ENCODE peak calls at places on chromosomes 12 and 14, in ten cellular contexts. M is effector memory CD4-positive, alpha-beta T cell; A is iPS-NIHi11; O is uterus; S is substantia nigra; H is RPMI7951; N is GDM1; Q is stimulated activated CD8-positive, alpha-beta memory T cell treated with anti-CD3 and anti-CD28 coated beads, Interleukin-7, amount 100 ng/mL, for 1 hour; U is M059J; G is NB4. X is an unnamed sample.

GRCh38 chr12:71892059-71892458 is 46.6 kb upstream of the TPH2 start:
- DNase-seq in M (no peak), A (no peak), O (no peak), S (no peak), H (no peak), N (no peak), Q (no peak), U (no peak), G (no peak), X (no peak)

GRCh38 chr14:41806355-41806975 is 199.8 kb downstream of the LRFN5 start:
- DNase-seq in M (no peak), A (no peak), O (no peak), S (no peak), H (no peak), N (no peak), Q (no peak), U (no peak), G (no peak), X (no peak)

GRCh38 chr12:45681469-45681868 is 48.0 kb upstream of the ARID2 start:
- DNase-seq in M (no peak), A (no peak), O (no peak), S (no peak), H (no peak), N (no peak), Q (no peak), U (no peak), G (no peak), X (no peak)

GRCh38 chr12:9909724-9910123 is 22.4 kb downstream of the CLEC2A start:
- DNase-seq in M (no peak), A (no peak), O (no peak), S (no peak), H (no peak), N (no peak), Q (no peak), U (no peak), G (no peak), X (no peak)

GRCh38 chr12:89464974-89465592 is 59.5 kb downstream of the GALNT4 start:
- DNase-seq in M (no peak), A (no peak), O (no peak), S (no peak), H (no peak), N (no peak), Q (no peak), U (peak), G (no peak), X (no peak)

GRCh38 chr12:90858261-90858660 is 96.7 kb downstream of the CCER1 start:
- DNase-seq in M (no peak), A (no peak), O (no peak), S (no peak), H (peak), N (no peak), Q (no peak), U (peak), G (no peak), X (peak)

GRCh38 chr12:46473634-46474201 is 101.1 kb upstream of the SLC38A2 start:
- DNase-seq in M (no peak), A (no peak), O (peak), S (no peak), H (peak), N (peak), Q (no peak), U (peak), G (peak), X (no peak)

GRCh38 chr14:33404054-33404453 is 465.4 kb downstream of the NPAS3 start:
- DNase-seq in M (no peak), A (no peak), O (no peak), S (no peak), H (peak), N (no peak), Q (no peak), U (peak), G (no peak), X (no peak)

GRCh38 chr12:110533607-110534006 is 31.5 kb downstream of the RAD9B start:
- DNase-seq in M (no peak), A (no peak), O (no peak), S (no peak), H (no peak), N (no peak), Q (no peak), U (peak), G (no peak), X (no peak)

GRCh38 chr12:105204916-105205315 is 31.1 kb downstream of the APPL2 start:
- DNase-seq in M (no peak), A (no peak), O (no peak), S (no peak), H (peak), N (no peak), Q (no peak), U (peak), G (no peak), X (no peak)

GRCh38 chr14:101125719-101126375 is 222.3 kb upstream of the RTL1 start:
- DNase-seq in M (no peak), A (no peak), O (no peak), S (no peak), H (no peak), N (no peak), Q (no peak), U (no peak), G (no peak), X (no peak)

GRCh38 chr14:23865502-23865901 is 88.1 kb upstream of the DHRS4 start:
- DNase-seq in M (no peak), A (no peak), O (no peak), S (no peak), H (peak), N (no peak), Q (no peak), U (peak), G (no peak), X (no peak)

GRCh38 chr12:98465505-98465904 is 49.9 kb upstream of the TMPO start:
- DNase-seq in M (no peak), A (no peak), O (no peak), S (no peak), H (no peak), N (no peak), Q (no peak), U (no peak), G (no peak), X (no peak)

GRCh38 chr12:132587781-132588180 is 22.6 kb downstream of the LRCOL1 start:
- DNase-seq in M (no peak), A (no peak), O (no peak), S (no peak), H (no peak), N (no peak), Q (no peak), U (no peak), G (no peak), X (no peak)

GRCh38 chr12:10982244-10982643 is 4.5 kb downstream of the TAS2R50 start:
- DNase-seq in M (peak), A (no peak), O (no peak), S (no peak), H (no peak), N (no peak), Q (no peak), U (no peak), G (no peak), X (no peak)

X was measured in NCI-H1048.